ENCODE peak calls at places on chromosomes 5 and 9, in four cellular contexts. D is cardiac muscle cell, V is GM23338, H is DND-41. T is an unnamed sample. For H3K36me3, the result is how much of the 10 kb centered on the place peaks cover.

GRCh38 chr5:169280286-169280685 is 20.7 kb downstream of the SLIT3 start:
- DNase-seq in D (peak), V (no peak), H (no peak), T (no peak)

GRCh38 chr5:139725073-139725830 is 70.4 kb upstream of the PSD2 start:
- DNase-seq in D (peak), V (no peak), H (no peak), T (peak)

GRCh38 chr9:134708672-134709038 is 67.1 kb downstream of the COL5A1 start:
- DNase-seq in D (no peak), V (no peak), H (no peak), T (no peak)

GRCh38 chr5:60668715-60669304 is 31.2 kb downstream of the DEPDC1B start:
- DNase-seq in D (peak), V (peak), H (no peak), T (peak)

GRCh38 chr9:93223241-93224180 is 39.6 kb downstream of the WNK2 start:
- DNase-seq in D (peak), V (no peak), H (no peak), T (peak)

GRCh38 chr9:26665676-26666075 is 226.9 kb downstream of the CAAP1 start:
- DNase-seq in D (no peak), V (no peak), H (no peak), T (no peak)

GRCh38 chr9:18786196-18786595 is 246.8 kb downstream of the SAXO1 start:
- DNase-seq in D (no peak), V (no peak), H (no peak), T (no peak)

GRCh38 chr9:134868751-134869553 is 11.7 kb upstream of the FCN2 start:
- DNase-seq in D (no peak), V (no peak), H (no peak), T (no peak)

GRCh38 chr5:141941307-141941706 is 16.7 kb downstream of the PCDH12 start:
- DNase-seq in D (peak), V (no peak), H (no peak), T (no peak)

GRCh38 chr5:32074401-32074800 is 99.7 kb downstream of the GOLPH3 start:
- DNase-seq in D (no peak), V (peak), H (no peak), T (no peak)

GRCh38 chr9:16236326-16236725 is 634.1 kb downstream of the BNC2 start:
- DNase-seq in D (peak), V (no peak), H (no peak), T (no peak)

GRCh38 chr9:89359636-89360315 is 41.5 kb downstream of the SECISBP2 start:
- DNase-seq in D (no peak), V (no peak), H (no peak), T (no peak)

GRCh38 chr5:160188151-160188967 is 40.9 kb upstream of the FABP6 start:
- DNase-seq in D (peak), V (peak), H (no peak), T (peak)

GRCh38 chr9:133775951-133776905 is 38.1 kb upstream of the SARDH start:
- DNase-seq in D (no peak), V (no peak), H (no peak), T (no peak)

GRCh38 chr9:11319477-11320060 is 706.8 kb upstream of the PTPRD start:
- DNase-seq in D (peak), V (peak), H (no peak), T (no peak)

GRCh38 chr5:58383459-58383858 is 76.4 kb downstream of the PLK2 start:
- DNase-seq in D (no peak), V (no peak), H (no peak), T (no peak)

GRCh38 chr9:100756217-100756616 is 178.3 kb downstream of the CAVIN4 start:
- DNase-seq in D (no peak), V (no peak), H (no peak), T (no peak)

GRCh38 chr5:170393235-170393634 is 4.1 kb upstream of the KCNMB1 start:
- DNase-seq in D (no peak), V (no peak), H (no peak), T (no peak)

GRCh38 chr9:126150411-126151030 is 176.1 kb upstream of the MVB12B start:
- DNase-seq in D (no peak), V (no peak), H (no peak), T (no peak)

GRCh38 chr5:86997501-86997900 is 270.2 kb upstream of the RASA1 start:
- DNase-seq in D (peak), V (no peak), H (no peak), T (no peak)

GRCh38 chr5:142881076-142881466 is 110.9 kb downstream of the ARHGAP26 start:
- DNase-seq in D (peak), V (peak), H (no peak), T (no peak)

GRCh38 chr5:167767775-167768174 is 523.7 kb upstream of the WWC1 start:
- DNase-seq in D (no peak), V (no peak), H (no peak), T (no peak)

GRCh38 chr5:109649371-109649770 is 40.4 kb upstream of the MAN2A1 start:
- DNase-seq in D (no peak), V (no peak), H (no peak), T (no peak)

GRCh38 chr9:8858250-8859161 is 1058.9 kb upstream of the DMAC1 start:
- DNase-seq in D (peak), V (peak), H (no peak), T (no peak)

GRCh38 chr5:179217956-179218355 is 127.3 kb downstream of the ADAMTS2 start:
- DNase-seq in D (no peak), V (no peak), H (no peak), T (no peak)

GRCh38 chr5:81513982-81514381 is 120.0 kb upstream of the ACOT12 start:
- DNase-seq in D (peak), V (no peak), H (no peak), T (no peak)

GRCh38 chr9:12843735-12844134 is 68.9 kb downstream of the LURAP1L start:
- DNase-seq in D (no peak), V (no peak), H (no peak), T (no peak)

GRCh38 chr5:159850192-159850573 is 66.1 kb upstream of the ADRA1B start:
- DNase-seq in D (no peak), V (peak), H (no peak), T (no peak)

GRCh38 chr5:119468286-119468685 is 16.0 kb downstream of the HSD17B4 start:
- DNase-seq in D (no peak), V (no peak), H (no peak), T (no peak)

GRCh38 chr9:3502560-3503398 is 23.0 kb downstream of the RFX3 start:
- DNase-seq in D (no peak), V (no peak), H (no peak), T (no peak)

GRCh38 chr5:171318026-171318425 is 9.0 kb downstream of the TLX3 start:
- DNase-seq in D (no peak), V (peak), H (peak), T (no peak)

GRCh38 chr5:154049685-154050084 is 10.9 kb downstream of the MFAP3 start:
- DNase-seq in D (no peak), V (no peak), H (no peak), T (no peak)

GRCh38 chr5:171432581-171433351 is 13.3 kb downstream of the FGF18 start:
- DNase-seq in D (no peak), V (no peak), H (no peak), T (no peak)

GRCh38 chr9:88658311-88658822 is 123.4 kb downstream of the NXNL2 start:
- DNase-seq in D (peak), V (no peak), H (no peak), T (peak)

GRCh38 chr9:121860213-121860612 is 208.8 kb downstream of the DAB2IP start:
- DNase-seq in D (no peak), V (no peak), H (no peak), T (no peak)

GRCh38 chr9:135038331-135038730 is 49.1 kb upstream of the OLFM1 start:
- DNase-seq in D (no peak), V (no peak), H (no peak), T (peak)

GRCh38 chr9:129748249-129748648 is 4.6 kb downstream of the PTGES start:
- DNase-seq in D (no peak), V (no peak), H (no peak), T (no peak)

GRCh38 chr9:107639426-107639825 is 149.9 kb upstream of the KLF4 start:
- DNase-seq in D (no peak), V (no peak), H (no peak), T (no peak)

GRCh38 chr9:2424564-2425153 is 196.9 kb upstream of the VLDLR start:
- DNase-seq in D (peak), V (no peak), H (no peak), T (no peak)

DNA sequence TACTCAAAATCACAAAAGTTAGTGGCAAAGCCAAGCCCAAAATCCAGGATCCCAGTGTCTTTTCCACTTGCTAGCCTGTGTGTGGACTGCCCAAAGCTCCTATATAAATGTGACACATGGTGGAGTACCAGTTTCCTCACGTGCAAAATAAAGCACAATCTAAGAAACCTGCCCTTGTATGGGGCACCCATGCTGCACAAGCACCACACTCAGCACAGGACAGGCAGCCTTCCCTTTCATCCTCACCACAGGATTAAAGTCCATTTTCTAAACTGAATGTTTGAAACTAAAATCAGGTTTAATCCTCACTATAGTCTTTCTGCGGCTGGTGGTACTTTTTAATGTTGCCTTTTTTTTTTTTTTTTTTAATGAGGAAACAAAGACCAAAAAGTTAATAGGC is 5.5 kb downstream of the CDK5RAP2 start:
- DNase-seq in D (no peak), V (no peak), H (no peak), T (no peak)
- H3K36me3 ChIP-seq in D (under half), V (under half), H (under half), T (under half)

DNA sequence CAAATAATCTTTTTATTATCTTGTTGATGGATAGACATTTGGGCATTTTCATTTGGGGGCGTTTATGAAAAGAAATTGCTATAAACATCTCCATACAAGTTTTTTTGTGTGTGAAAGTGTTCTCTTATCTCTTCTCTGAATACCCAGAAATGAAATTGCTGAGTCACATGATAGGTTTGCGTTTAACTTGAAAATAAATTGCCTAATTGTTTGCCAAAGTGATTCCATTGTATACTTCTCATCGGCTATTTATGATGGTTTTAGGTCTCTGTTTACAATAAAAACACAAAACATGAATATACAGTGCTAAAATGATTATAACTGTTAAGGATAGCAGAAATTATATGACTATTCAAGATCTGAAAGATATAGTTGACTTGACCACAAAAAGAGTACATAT is 361.7 kb downstream of the TAF11L14 start:
- DNase-seq in D (no peak), V (no peak), H (no peak), T (no peak)
- H3K27ac ChIP-seq in D (no peak), V (no peak), H (no peak), T (no peak)

DNA sequence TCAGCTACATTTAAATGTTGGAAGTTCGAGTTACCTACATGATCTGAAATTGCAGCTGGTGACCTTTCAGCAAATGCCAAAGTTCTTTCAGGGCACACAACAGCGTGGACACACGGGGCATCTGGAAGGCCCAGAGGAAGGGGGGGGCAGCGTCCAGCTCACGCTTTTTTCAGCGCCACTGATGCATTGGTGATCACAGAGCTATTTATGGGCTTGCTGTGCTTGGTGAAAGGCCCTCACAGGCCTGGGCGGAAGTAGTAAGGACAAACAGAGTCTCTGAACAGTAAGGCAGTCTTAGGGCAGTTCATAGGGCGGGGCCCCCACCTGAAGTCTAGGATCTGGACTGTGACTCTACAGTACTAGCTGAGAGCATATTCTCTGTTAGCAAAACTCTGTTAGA is 6.6 kb upstream of the FBP2 start:
- DNase-seq in D (no peak), V (no peak), H (no peak), T (no peak)
- H3K4me3 ChIP-seq in D (no peak), V (no peak), H (no peak), T (no peak)

GRCh38 chr5:10411336-10411735 is 30.3 kb upstream of the ROPN1L start:
- DNase-seq in D (no peak), V (no peak), H (no peak), T (no peak)
- H3K36me3 ChIP-seq in D (half or more), V (half or more), H (half or more), T (half or more)

GRCh38 chr9:123072407-123072995 is 39.0 kb downstream of the GPR21 start:
- DNase-seq in D (no peak), V (peak), H (no peak), T (no peak)

GRCh38 chr9:123074627-123075026 is 41.2 kb downstream of the GPR21 start:
- DNase-seq in D (no peak), V (no peak), H (no peak), T (no peak)

GRCh38 chr9:123073991-123074422 is 40.5 kb downstream of the GPR21 start:
- DNase-seq in D (peak), V (no peak), H (no peak), T (peak)

GRCh38 chr9:123070210-123070609 is 36.7 kb downstream of the GPR21 start:
- DNase-seq in D (no peak), V (no peak), H (no peak), T (no peak)

DNA sequence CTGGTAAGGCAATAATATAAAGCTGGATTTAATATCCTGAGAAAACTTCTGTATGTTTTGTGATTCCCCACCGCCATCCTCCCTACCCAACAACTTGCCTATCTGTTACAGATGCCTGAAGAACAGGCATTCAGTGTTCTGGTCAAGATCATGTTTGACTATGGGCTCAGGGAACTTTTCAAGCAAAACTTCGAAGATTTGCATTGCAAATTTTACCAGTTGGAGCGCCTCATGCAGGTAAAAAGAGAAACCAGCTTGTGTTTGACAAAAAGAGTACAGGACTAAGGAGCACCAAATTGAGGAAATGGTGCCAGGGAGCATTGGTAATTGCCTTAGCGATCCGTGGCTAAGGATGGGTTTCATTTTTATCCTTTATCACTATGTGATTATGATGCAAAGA is 40.0 kb downstream of the GPR21 start:
- DNase-seq in D (no peak), V (peak), H (no peak), T (no peak)
- H3K27ac ChIP-seq in D (peak), V (peak), H (no peak), T (peak)

DNA sequence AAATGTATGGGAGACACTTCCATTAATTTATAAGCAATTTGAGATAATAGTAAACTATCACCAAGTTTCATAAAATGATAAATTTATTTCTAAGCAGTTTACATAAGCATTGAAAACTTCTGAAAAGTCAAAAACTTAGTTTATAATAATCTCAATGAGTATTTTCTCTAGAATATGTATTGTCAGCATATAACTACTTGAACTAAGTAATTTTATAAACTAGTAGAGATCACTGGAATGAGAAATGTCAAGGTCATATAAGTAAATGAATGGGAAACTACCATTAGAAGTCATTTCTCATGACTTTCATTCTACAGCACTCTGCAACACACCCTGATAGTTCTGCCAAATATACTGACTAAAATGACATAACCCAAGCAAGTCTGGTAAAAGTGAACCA is 3.4 kb downstream of the TBCA start:
- DNase-seq in D (no peak), V (no peak), H (no peak), T (no peak)
- H3K4me3 ChIP-seq in D (no peak), V (peak), H (peak), T (no peak)

GRCh38 chr9:131984564-131984963 is 95.1 kb downstream of the MED27 start:
- DNase-seq in D (no peak), V (no peak), H (no peak), T (no peak)

GRCh38 chr9:131980267-131980916 is 99.3 kb downstream of the MED27 start:
- DNase-seq in D (peak), V (no peak), H (no peak), T (no peak)

GRCh38 chr9:131982683-131983239 is 96.9 kb downstream of the MED27 start:
- DNase-seq in D (no peak), V (no peak), H (no peak), T (peak)

GRCh38 chr9:131982102-131982501 is 97.6 kb downstream of the MED27 start:
- DNase-seq in D (no peak), V (no peak), H (no peak), T (no peak)

DNA sequence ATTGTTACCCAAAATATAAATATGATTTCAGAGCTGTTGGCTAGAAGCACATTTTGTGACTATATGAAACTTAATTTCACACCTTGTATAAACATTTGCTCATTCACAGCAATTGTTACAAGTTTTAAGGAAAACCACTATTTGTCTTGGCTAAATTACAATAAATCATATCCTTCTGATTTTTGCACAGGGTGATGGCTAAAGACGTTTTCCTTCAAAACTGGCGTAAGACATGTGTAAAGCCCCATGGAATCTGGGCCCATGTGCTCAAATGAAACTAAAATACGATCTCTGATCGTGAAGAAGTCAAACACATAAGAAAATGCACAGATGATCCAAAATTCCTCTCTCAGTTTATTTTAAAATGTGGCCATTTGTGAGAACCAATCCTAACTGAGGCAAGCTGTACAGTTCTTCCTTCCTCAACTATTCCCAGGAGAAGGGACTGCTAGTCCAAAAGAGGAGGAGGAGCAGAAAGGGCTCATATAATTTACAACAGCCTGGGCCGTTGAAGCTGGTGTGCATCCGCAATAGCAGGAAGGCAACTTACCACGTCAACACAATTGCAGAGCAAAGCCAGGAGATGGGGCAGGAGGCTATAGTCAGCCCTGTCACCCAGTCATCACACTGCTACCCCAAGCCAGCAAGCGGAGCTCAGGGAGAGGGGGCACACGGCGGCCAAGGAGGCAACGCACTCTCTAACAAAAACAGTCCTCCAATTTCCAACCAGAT is 98.4 kb downstream of the MED27 start:
- DNase-seq in D (peak), V (no peak), H (no peak), T (no peak)
- H3K36me3 ChIP-seq in D (under half), V (under half), H (under half), T (under half)

DNA sequence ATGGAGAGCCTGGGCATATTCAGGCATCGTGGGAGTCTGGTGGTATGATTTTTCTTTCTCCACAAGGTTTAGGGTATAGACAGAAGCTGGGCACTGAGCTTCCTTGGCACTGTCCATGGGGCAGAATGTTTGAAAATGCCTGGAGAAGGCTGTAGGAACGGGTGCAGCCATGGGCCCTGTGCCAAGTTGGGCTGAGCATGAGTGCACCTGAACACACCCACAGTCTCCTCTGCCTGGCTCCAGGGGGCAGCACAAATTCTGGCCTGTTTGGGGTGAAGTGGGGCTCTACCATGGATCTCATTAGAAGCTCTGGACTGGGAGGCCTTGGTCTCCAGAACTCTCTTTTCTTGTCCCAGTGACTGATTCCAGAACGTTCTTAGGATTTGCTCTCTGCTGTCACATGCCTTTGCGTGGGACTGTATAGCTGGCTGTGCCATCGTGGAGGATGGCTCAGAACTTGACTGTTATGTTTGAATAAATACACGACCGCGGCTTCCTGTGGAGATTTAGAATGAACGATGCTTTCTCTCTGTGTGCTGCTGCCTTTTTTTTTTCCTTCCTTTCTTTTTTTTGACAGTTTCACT is 229.8 kb downstream of the FANCC start:
- DNase-seq in D (no peak), V (peak), H (no peak), T (peak)
- H3K27ac ChIP-seq in D (no peak), V (no peak), H (no peak), T (peak)

GRCh38 chr5:37954561-37954960 is 114.7 kb upstream of the GDNF start:
- DNase-seq in D (no peak), V (no peak), H (no peak), T (no peak)

GRCh38 chr5:37950436-37950835 is 110.6 kb upstream of the GDNF start:
- DNase-seq in D (no peak), V (no peak), H (no peak), T (no peak)

GRCh38 chr5:37955748-37956147 is 115.9 kb upstream of the GDNF start:
- DNase-seq in D (no peak), V (no peak), H (no peak), T (no peak)

GRCh38 chr5:37951946-37952721 is 112.3 kb upstream of the GDNF start:
- DNase-seq in D (no peak), V (peak), H (no peak), T (no peak)
- H3K4me3 ChIP-seq in D (no peak), V (no peak), H (no peak), T (no peak)